ENCODE peak calls at places on chromosomes 13 and 19, in ten cellular contexts. F is HCT116, X is OCI-LY7, H is GM06990, J is choroid plexus epithelial cell, L is tibial nerve, A is tibial artery, G is heart right ventricle, W is BE2C, T is cardiac muscle cell. K is an unnamed sample.

GRCh38 chr19:15934332-15935078 is at the start of gene CYP4F11:
- DNase-seq in F (peak), X (peak), H (no peak), J (no peak), L (peak), A (peak), G (peak), W (peak), T (no peak), K (no peak)

GRCh38 chr19:19477705-19478383 is 37.5 kb downstream of the TSSK6 start:
- DNase-seq in F (no peak), X (no peak), H (no peak), J (no peak), L (no peak), A (no peak), G (no peak), W (no peak), T (no peak), K (no peak)

GRCh38 chr13:28100149-28101121 is at the start of gene FLT3:
- DNase-seq in F (peak), X (no peak), H (peak), J (peak), L (no peak), A (no peak), G (peak), W (peak), T (peak), K (no peak)

GRCh38 chr13:46062190-46062589 is 9.6 kb upstream of the ZC3H13 start:
- DNase-seq in F (no peak), X (no peak), H (no peak), J (peak), L (no peak), A (no peak), G (no peak), W (no peak), T (no peak), K (no peak)

GRCh38 chr19:6417713-6418561 is 6.7 kb downstream of the KHSRP start:
- DNase-seq in F (no peak), X (no peak), H (no peak), J (peak), L (no peak), A (no peak), G (no peak), W (peak), T (no peak), K (no peak)

GRCh38 chr19:7784856-7785255 is 21.8 kb downstream of the CLEC4M start:
- DNase-seq in F (no peak), X (no peak), H (no peak), J (no peak), L (no peak), A (no peak), G (no peak), W (no peak), T (no peak), K (no peak)

GRCh38 chr13:37627428-37627827 is 28.9 kb upstream of the POSTN start:
- DNase-seq in F (no peak), X (no peak), H (no peak), J (no peak), L (no peak), A (no peak), G (no peak), W (no peak), T (no peak), K (no peak)

GRCh38 chr13:108915095-108915633 is 285.8 kb downstream of the MYO16 start:
- DNase-seq in F (no peak), X (no peak), H (no peak), J (peak), L (peak), A (no peak), G (no peak), W (no peak), T (peak), K (no peak)

GRCh38 chr19:5893296-5893903 is 10.2 kb downstream of the NDUFA11 start:
- DNase-seq in F (no peak), X (no peak), H (no peak), J (no peak), L (no peak), A (no peak), G (no peak), W (no peak), T (no peak), K (no peak)

GRCh38 chr19:55258476-55258827 is 365 bp downstream of the PPP6R1 start:
- DNase-seq in F (no peak), X (no peak), H (no peak), J (no peak), L (no peak), A (no peak), G (no peak), W (no peak), T (peak), K (no peak)

GRCh38 chr13:96053003-96053703 is at the start of gene UGGT2:
- DNase-seq in F (peak), X (no peak), H (peak), J (peak), L (peak), A (peak), G (peak), W (peak), T (peak), K (peak)
- TF ChIP-seq CTCF in F (no peak), X (no peak), H (no peak), J (no peak), L (peak), A (no peak), G (peak), W (no peak), T (no peak), K (no peak)

DNA sequence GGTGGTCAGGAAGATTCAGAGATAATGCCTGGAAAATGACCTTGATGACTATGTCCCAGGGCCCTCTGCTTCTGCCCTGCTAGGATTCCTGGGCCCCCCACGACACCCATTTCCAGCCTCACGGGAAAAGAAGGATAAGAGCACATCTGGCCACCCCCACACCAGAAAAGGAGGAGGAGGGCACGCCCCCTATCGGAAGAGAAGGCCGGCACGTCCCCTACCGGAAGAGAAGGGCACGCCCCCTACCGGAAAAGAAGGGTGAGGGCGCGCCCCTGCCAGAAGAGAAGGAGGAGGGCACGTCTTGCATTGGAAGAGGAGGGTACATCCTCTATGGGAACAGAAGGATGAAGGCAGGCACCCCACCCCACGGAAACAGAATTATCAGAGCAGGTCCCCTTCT is 84.3 kb downstream of the IER2 start:
- DNase-seq in F (peak), X (peak), H (peak), J (no peak), L (peak), A (no peak), G (peak), W (peak), T (peak), K (no peak)
- TF ChIP-seq CTCF in F (peak), X (peak), H (peak), J (peak), L (peak), A (peak), G (peak), W (peak), T (peak), K (no peak)

GRCh38 chr19:33175886-33176669 is 18.1 kb upstream of the LRP3 start:
- DNase-seq in F (no peak), X (peak), H (no peak), J (peak), L (no peak), A (no peak), G (no peak), W (peak), T (peak), K (peak)
- TF ChIP-seq CTCF in F (no peak), X (peak), H (no peak), J (peak), L (no peak), A (no peak), G (no peak), W (no peak), T (no peak), K (no peak)

GRCh38 chr13:70339738-70340137 is 231.5 kb upstream of the KLHL1 start:
- DNase-seq in F (peak), X (peak), H (no peak), J (peak), L (no peak), A (no peak), G (no peak), W (peak), T (peak), K (no peak)
- TF ChIP-seq CTCF in F (no peak), X (peak), H (peak), J (peak), L (no peak), A (no peak), G (no peak), W (peak), T (no peak), K (no peak)

DNA sequence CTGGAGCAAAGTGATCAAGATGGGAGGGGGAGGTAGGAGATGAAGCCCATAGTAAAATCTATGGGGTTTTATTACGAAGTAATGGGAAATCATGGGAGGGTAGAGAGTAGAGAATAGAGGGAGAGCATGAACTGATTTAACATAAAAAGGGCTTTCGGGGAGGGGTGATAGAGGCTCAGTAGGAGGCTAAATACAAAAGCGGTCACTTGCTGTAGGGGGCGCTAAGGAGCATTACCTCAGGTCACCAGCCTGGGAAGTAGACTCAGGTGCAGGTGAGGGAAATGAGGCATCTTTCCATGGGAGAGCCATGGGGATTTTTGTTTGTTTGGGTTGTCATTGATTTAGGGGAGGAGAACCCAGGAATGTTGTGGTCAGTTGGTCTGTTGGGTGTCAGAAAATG is 14.1 kb downstream of the KRTDAP start:
- DNase-seq in F (peak), X (peak), H (no peak), J (no peak), L (no peak), A (no peak), G (no peak), W (no peak), T (no peak), K (no peak)
- TF ChIP-seq CTCF in F (no peak), X (peak), H (peak), J (peak), L (no peak), A (no peak), G (no peak), W (peak), T (peak), K (no peak)

GRCh38 chr19:41427647-41428480 is 690 bp upstream of the B3GNT8 start:
- DNase-seq in F (no peak), X (no peak), H (peak), J (peak), L (peak), A (no peak), G (peak), W (peak), T (peak), K (no peak)
- TF ChIP-seq CTCF in F (no peak), X (no peak), H (no peak), J (no peak), L (no peak), A (no peak), G (no peak), W (no peak), T (peak), K (no peak)

DNA sequence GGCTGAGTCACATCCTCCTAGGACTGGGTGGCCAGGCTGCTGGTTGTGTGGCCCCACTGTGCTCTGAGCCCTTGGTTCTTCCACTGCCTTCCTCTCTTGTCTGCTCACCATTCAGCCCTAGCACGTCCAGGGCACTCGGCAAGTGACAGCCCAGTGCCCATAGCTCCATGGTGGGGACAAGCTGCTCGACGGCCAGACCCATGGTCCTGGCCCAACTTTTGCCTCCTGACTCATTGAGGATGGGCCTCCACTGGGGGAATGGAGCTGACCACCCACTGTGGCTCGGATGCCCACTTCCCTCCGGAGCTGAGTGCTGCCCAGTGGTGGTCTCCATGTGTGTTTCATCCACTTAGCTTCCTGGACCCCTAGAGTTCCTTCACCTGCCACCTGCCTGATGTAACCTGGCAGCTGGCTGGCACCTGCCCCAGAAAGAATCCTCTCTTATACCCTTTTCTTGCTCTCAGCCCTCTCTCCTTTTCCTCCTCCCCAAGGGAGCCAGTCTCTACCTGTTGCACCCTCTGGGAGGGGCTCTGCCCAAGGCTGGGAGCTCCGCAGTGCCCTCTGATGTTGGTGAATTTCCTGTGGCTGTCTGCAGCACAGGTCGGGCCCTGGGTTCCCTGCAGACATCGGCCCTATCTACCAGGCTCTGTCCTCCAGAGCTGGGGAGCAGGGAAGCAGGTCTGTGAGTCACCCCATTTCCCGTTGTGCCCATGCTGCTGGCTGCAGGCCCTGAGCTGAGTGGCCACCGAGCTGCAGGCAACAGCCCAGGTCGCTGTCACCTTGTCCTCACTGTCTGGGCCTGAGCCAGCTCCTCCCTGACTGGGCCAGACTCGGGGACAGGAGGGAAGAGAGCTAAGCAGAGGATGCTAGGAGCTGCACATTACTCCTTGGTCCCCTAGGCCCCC is 7.4 kb downstream of the CHST8 start:
- DNase-seq in F (no peak), X (no peak), H (no peak), J (no peak), L (no peak), A (no peak), G (no peak), W (no peak), T (no peak), K (no peak)
- TF ChIP-seq CTCF in F (no peak), X (no peak), H (no peak), J (no peak), L (no peak), A (no peak), G (no peak), W (no peak), T (no peak), K (no peak)

GRCh38 chr19:17489392-17490030 is 19.2 kb downstream of the SLC27A1 start:
- DNase-seq in F (no peak), X (no peak), H (no peak), J (no peak), L (no peak), A (no peak), G (no peak), W (no peak), T (no peak), K (no peak)

GRCh38 chr19:17486545-17486944 is 16.2 kb downstream of the SLC27A1 start:
- DNase-seq in F (no peak), X (no peak), H (no peak), J (no peak), L (no peak), A (no peak), G (no peak), W (no peak), T (no peak), K (no peak)

GRCh38 chr19:17490411-17490810 is 20.1 kb downstream of the SLC27A1 start:
- DNase-seq in F (no peak), X (no peak), H (no peak), J (no peak), L (no peak), A (no peak), G (no peak), W (no peak), T (no peak), K (no peak)

GRCh38 chr19:17487240-17488121 is 17.2 kb downstream of the SLC27A1 start:
- DNase-seq in F (no peak), X (no peak), H (no peak), J (no peak), L (no peak), A (no peak), G (no peak), W (no peak), T (no peak), K (no peak)

GRCh38 chr19:17488593-17489391 is 18.5 kb downstream of the SLC27A1 start:
- DNase-seq in F (peak), X (peak), H (peak), J (no peak), L (no peak), A (peak), G (peak), W (peak), T (peak), K (no peak)
- TF ChIP-seq CTCF in F (no peak), X (peak), H (peak), J (no peak), L (no peak), A (no peak), G (no peak), W (no peak), T (no peak), K (no peak)

GRCh38 chr19:31355330-31356289 is 6.4 kb upstream of the TSHZ3 start:
- DNase-seq in F (no peak), X (no peak), H (no peak), J (no peak), L (no peak), A (no peak), G (no peak), W (no peak), T (no peak), K (no peak)

GRCh38 chr19:31357315-31357673 is 8.1 kb upstream of the TSHZ3 start:
- DNase-seq in F (no peak), X (no peak), H (no peak), J (no peak), L (no peak), A (no peak), G (no peak), W (no peak), T (no peak), K (no peak)

GRCh38 chr19:31354316-31354715 is 5.1 kb upstream of the TSHZ3 start:
- DNase-seq in F (no peak), X (no peak), H (no peak), J (no peak), L (no peak), A (no peak), G (no peak), W (no peak), T (no peak), K (no peak)

GRCh38 chr19:31354919-31355318 is 5.7 kb upstream of the TSHZ3 start:
- DNase-seq in F (no peak), X (no peak), H (no peak), J (no peak), L (no peak), A (no peak), G (no peak), W (no peak), T (no peak), K (no peak)

GRCh38 chr19:31356587-31357314 is 7.5 kb upstream of the TSHZ3 start:
- DNase-seq in F (no peak), X (no peak), H (no peak), J (no peak), L (no peak), A (no peak), G (peak), W (no peak), T (peak), K (no peak)
- TF ChIP-seq CTCF in F (no peak), X (peak), H (no peak), J (peak), L (peak), A (peak), G (peak), W (no peak), T (peak), K (peak)

GRCh38 chr19:46784262-46785053 is 3.9 kb downstream of the SLC1A5 start:
- DNase-seq in F (peak), X (peak), H (peak), J (peak), L (peak), A (peak), G (peak), W (peak), T (peak), K (peak)
- TF ChIP-seq CTCF in F (no peak), X (peak), H (peak), J (peak), L (peak), A (no peak), G (no peak), W (peak), T (peak), K (peak)